ENCODE peak calls at places on chromosomes 12 and 14, in seven cellular contexts. One of them, this sample, is unnamed.
A peak's percentile ranks its signal among the peaks of the same experiment; 100 is the strongest.

GRCh38 chr14:73712540-73713141 is 1.5 kb downstream of the PNMA1 start:
- DNase-seq in body of pancreas: no peak
- DNase-seq in hepatocyte: peak; percentile 37
- DNase-seq in HepG2: no peak
- DNase-seq in adrenal gland: no peak
- DNase-seq in tibial artery: no peak
- DNase-seq in Peyer's patch: no peak
- DNase-seq in this sample: no peak

GRCh38 chr12:113322353-113322752 is 12.6 kb downstream of the SLC8B1 start:
- DNase-seq in body of pancreas: no peak
- DNase-seq in tibial artery: no peak
- DNase-seq in adrenal gland: no peak
- DNase-seq in Peyer's patch: no peak
- DNase-seq in HepG2: no peak
- DNase-seq in hepatocyte: no peak
- DNase-seq in this sample: no peak

GRCh38 chr12:124405151-124405550 is 110.3 kb downstream of the RFLNA start:
- DNase-seq in Peyer's patch: no peak
- DNase-seq in tibial artery: no peak
- DNase-seq in adrenal gland: no peak
- DNase-seq in hepatocyte: no peak
- DNase-seq in HepG2: no peak
- DNase-seq in body of pancreas: no peak
- DNase-seq in this sample: no peak

GRCh38 chr14:68140111-68140741 is 320.6 kb downstream of the RAD51B start:
- DNase-seq in HepG2: peak; percentile 64
- DNase-seq in hepatocyte: peak; percentile 90
- DNase-seq in adrenal gland: peak; percentile 80
- DNase-seq in tibial artery: no peak
- DNase-seq in Peyer's patch: no peak
- DNase-seq in body of pancreas: peak; percentile 79
- DNase-seq in this sample: peak; percentile 62

GRCh38 chr14:102323102-102323501 is 3.6 kb downstream of the ZNF839 start:
- DNase-seq in body of pancreas: peak; percentile 77
- DNase-seq in adrenal gland: peak; percentile 85
- DNase-seq in HepG2: peak; percentile 71
- DNase-seq in Peyer's patch: no peak
- DNase-seq in hepatocyte: peak; percentile 75
- DNase-seq in tibial artery: peak; percentile 88
- DNase-seq in this sample: no peak

GRCh38 chr12:120801146-120801545 is 75.5 kb downstream of the ACADS start:
- DNase-seq in hepatocyte: peak; percentile 18
- DNase-seq in body of pancreas: no peak
- DNase-seq in Peyer's patch: no peak
- DNase-seq in adrenal gland: no peak
- DNase-seq in HepG2: no peak
- DNase-seq in tibial artery: no peak
- DNase-seq in this sample: no peak

GRCh38 chr14:56659361-56659760 is 79.8 kb downstream of the TMEM260 start:
- DNase-seq in body of pancreas: no peak
- DNase-seq in tibial artery: no peak
- DNase-seq in adrenal gland: no peak
- DNase-seq in HepG2: no peak
- DNase-seq in Peyer's patch: no peak
- DNase-seq in hepatocyte: peak; percentile 9
- DNase-seq in this sample: no peak

GRCh38 chr12:77847665-77848431 is 17.2 kb downstream of the NAV3 start:
- DNase-seq in body of pancreas: no peak
- DNase-seq in tibial artery: no peak
- DNase-seq in Peyer's patch: no peak
- DNase-seq in HepG2: no peak
- DNase-seq in hepatocyte: no peak
- DNase-seq in adrenal gland: no peak
- DNase-seq in this sample: no peak

GRCh38 chr14:64438181-64438839 is 27.0 kb upstream of the AKAP5 start:
- DNase-seq in HepG2: no peak
- DNase-seq in body of pancreas: peak; percentile 14
- DNase-seq in Peyer's patch: no peak
- DNase-seq in adrenal gland: no peak
- DNase-seq in hepatocyte: peak; percentile 49
- DNase-seq in tibial artery: no peak
- DNase-seq in this sample: no peak

GRCh38 chr14:56959869-56960268 is 149.6 kb upstream of the OTX2 start:
- DNase-seq in adrenal gland: no peak
- DNase-seq in tibial artery: no peak
- DNase-seq in Peyer's patch: no peak
- DNase-seq in hepatocyte: no peak
- DNase-seq in HepG2: no peak
- DNase-seq in body of pancreas: no peak
- DNase-seq in this sample: no peak

GRCh38 chr12:56102683-56103065 is 1.7 kb upstream of the PA2G4 start:
- DNase-seq in hepatocyte: no peak
- DNase-seq in HepG2: no peak
- DNase-seq in Peyer's patch: no peak
- DNase-seq in body of pancreas: no peak
- DNase-seq in adrenal gland: no peak
- DNase-seq in tibial artery: no peak
- DNase-seq in this sample: no peak

GRCh38 chr12:50256761-50257160 is 26.6 kb downstream of the LIMA1 start:
- DNase-seq in adrenal gland: no peak
- DNase-seq in tibial artery: no peak
- DNase-seq in hepatocyte: no peak
- DNase-seq in HepG2: no peak
- DNase-seq in Peyer's patch: no peak
- DNase-seq in body of pancreas: no peak
- DNase-seq in this sample: no peak

GRCh38 chr12:116892741-116893140 is 11.5 kb upstream of the HRK start:
- DNase-seq in body of pancreas: no peak
- DNase-seq in Peyer's patch: no peak
- DNase-seq in tibial artery: no peak
- DNase-seq in hepatocyte: no peak
- DNase-seq in HepG2: no peak
- DNase-seq in adrenal gland: no peak
- DNase-seq in this sample: no peak

GRCh38 chr12:79420146-79420618 is 270.6 kb downstream of the PAWR start:
- DNase-seq in hepatocyte: peak; percentile 80
- DNase-seq in Peyer's patch: no peak
- DNase-seq in body of pancreas: peak; percentile 34
- DNase-seq in HepG2: peak; percentile 73
- DNase-seq in adrenal gland: peak; percentile 16
- DNase-seq in tibial artery: no peak
- DNase-seq in this sample: no peak

GRCh38 chr12:42135264-42135814 is 9.3 kb downstream of the GXYLT1 start:
- DNase-seq in HepG2: no peak
- DNase-seq in tibial artery: no peak
- DNase-seq in adrenal gland: no peak
- DNase-seq in Peyer's patch: no peak
- DNase-seq in hepatocyte: no peak
- DNase-seq in body of pancreas: no peak
- DNase-seq in this sample: no peak

GRCh38 chr12:54601841-54602240 is 13.4 kb upstream of the PPP1R1A start:
- DNase-seq in Peyer's patch: no peak
- DNase-seq in adrenal gland: no peak
- DNase-seq in HepG2: no peak
- DNase-seq in body of pancreas: no peak
- DNase-seq in tibial artery: peak; percentile 31
- DNase-seq in hepatocyte: peak; percentile 35
- DNase-seq in this sample: no peak

GRCh38 chr12:39935275-39935674 is 170.6 kb downstream of the SLC2A13 start:
- DNase-seq in body of pancreas: no peak
- DNase-seq in hepatocyte: no peak
- DNase-seq in adrenal gland: no peak
- DNase-seq in Peyer's patch: no peak
- DNase-seq in tibial artery: no peak
- DNase-seq in HepG2: no peak
- DNase-seq in this sample: no peak

GRCh38 chr14:74438351-74438915 is 12.4 kb upstream of the SYNDIG1L start:
- DNase-seq in Peyer's patch: no peak
- DNase-seq in HepG2: no peak
- DNase-seq in hepatocyte: no peak
- DNase-seq in body of pancreas: no peak
- DNase-seq in tibial artery: no peak
- DNase-seq in adrenal gland: no peak
- DNase-seq in this sample: no peak

DNA sequence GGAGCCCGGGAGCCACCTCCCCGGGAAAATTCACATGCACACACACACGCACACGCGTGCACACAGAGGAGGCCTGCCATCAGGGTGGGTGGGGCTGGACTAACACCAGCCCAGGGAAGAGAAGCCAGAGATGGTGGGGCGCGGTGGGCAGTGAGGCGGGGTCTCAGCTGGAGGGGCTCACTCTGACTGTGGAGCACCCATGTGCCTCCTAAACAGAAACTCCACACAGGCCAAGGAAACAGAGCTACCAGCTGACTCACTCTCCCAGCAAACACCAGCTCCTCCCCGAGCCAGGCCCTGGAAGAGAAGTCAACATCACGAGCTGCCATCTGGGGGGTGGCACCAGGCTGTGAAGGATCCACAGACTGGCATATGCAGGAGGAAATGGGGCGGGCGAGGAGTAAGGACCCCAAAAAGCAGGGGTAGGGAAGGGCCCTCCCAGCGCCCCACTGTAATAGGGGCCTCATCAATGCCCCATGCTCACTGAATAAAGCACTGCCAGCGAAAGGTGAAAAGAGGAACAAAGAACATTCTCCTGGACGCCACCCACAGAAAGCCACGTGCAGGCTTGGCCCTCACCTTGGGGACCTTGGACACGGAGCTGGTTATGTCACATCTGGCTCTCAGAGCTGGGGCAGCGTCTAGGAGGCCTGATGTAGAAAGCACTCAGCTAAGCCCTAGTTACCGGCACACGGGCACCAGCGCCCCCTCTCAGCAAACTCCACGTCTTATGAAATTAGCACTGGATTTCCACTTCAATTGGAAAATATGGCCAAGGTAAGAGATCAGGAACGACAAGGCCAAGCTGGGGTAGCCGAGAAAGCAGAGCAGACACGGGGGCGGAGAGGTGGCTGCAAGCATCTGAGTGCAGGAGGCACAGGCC is 8.4 kb upstream of the INF2 start:
- DNase-seq in hepatocyte: peak; percentile 76
- DNase-seq in body of pancreas: peak; percentile 87
- DNase-seq in tibial artery: peak; percentile 95
- DNase-seq in Peyer's patch: peak; percentile 81
- DNase-seq in adrenal gland: peak; percentile 90
- DNase-seq in HepG2: peak; percentile 73
- DNase-seq in this sample: peak; percentile 82
- H3K4me3 ChIP-seq in hepatocyte: no peak overlapping the region
- H3K4me3 ChIP-seq in body of pancreas: no peak overlapping the region
- H3K4me3 ChIP-seq in tibial artery: peak overlapping the region; percentile 45
- H3K4me3 ChIP-seq in Peyer's patch: peak overlapping the region; percentile 47
- H3K4me3 ChIP-seq in adrenal gland: no peak overlapping the region
- H3K4me3 ChIP-seq in HepG2: peak overlapping the region; percentile 61
- H3K4me3 ChIP-seq in this sample: no peak overlapping the region

GRCh38 chr14:105913861-105914260 is 387.5 kb downstream of the TMEM121 start:
- DNase-seq in HepG2: no peak
- DNase-seq in adrenal gland: no peak
- DNase-seq in tibial artery: peak; percentile 13
- DNase-seq in body of pancreas: no peak
- DNase-seq in Peyer's patch: peak; percentile 25
- DNase-seq in hepatocyte: no peak
- DNase-seq in this sample: no peak
- H3K9me3 ChIP-seq in HepG2: no peaks in the 10 kb centered on the region
- H3K9me3 ChIP-seq in adrenal gland: no peaks in the 10 kb centered on the region
- H3K9me3 ChIP-seq in tibial artery: no peaks in the 10 kb centered on the region
- H3K9me3 ChIP-seq in body of pancreas: no peaks in the 10 kb centered on the region
- H3K9me3 ChIP-seq in Peyer's patch: no peaks in the 10 kb centered on the region
- H3K9me3 ChIP-seq in hepatocyte: no peaks in the 10 kb centered on the region
- H3K9me3 ChIP-seq in this sample: no peaks in the 10 kb centered on the region

GRCh38 chr14:93522221-93522620 is 91.5 kb downstream of the UNC79 start:
- DNase-seq in tibial artery: no peak
- DNase-seq in hepatocyte: no peak
- DNase-seq in HepG2: no peak
- DNase-seq in adrenal gland: no peak
- DNase-seq in body of pancreas: no peak
- DNase-seq in Peyer's patch: no peak
- DNase-seq in this sample: no peak

GRCh38 chr14:93525691-93526451 is 95.1 kb downstream of the UNC79 start:
- DNase-seq in hepatocyte: no peak
- DNase-seq in body of pancreas: no peak
- DNase-seq in adrenal gland: no peak
- DNase-seq in Peyer's patch: no peak
- DNase-seq in tibial artery: no peak
- DNase-seq in HepG2: no peak
- DNase-seq in this sample: no peak

GRCh38 chr14:93520053-93520607 is 89.4 kb downstream of the UNC79 start:
- DNase-seq in HepG2: no peak
- DNase-seq in body of pancreas: no peak
- DNase-seq in tibial artery: no peak
- DNase-seq in Peyer's patch: no peak
- DNase-seq in hepatocyte: no peak
- DNase-seq in adrenal gland: no peak
- DNase-seq in this sample: no peak
- TF ChIP-seq CTCF in HepG2: no peak
- TF ChIP-seq CTCF in body of pancreas: no peak
- TF ChIP-seq CTCF in tibial artery: no peak
- TF ChIP-seq CTCF in Peyer's patch: no peak
- TF ChIP-seq CTCF in hepatocyte: no peak
- TF ChIP-seq CTCF in adrenal gland: no peak
- TF ChIP-seq CTCF in this sample: no peak

GRCh38 chr14:85542623-85543022 is 12.7 kb downstream of the FLRT2 start:
- DNase-seq in tibial artery: no peak
- DNase-seq in HepG2: no peak
- DNase-seq in hepatocyte: no peak
- DNase-seq in Peyer's patch: no peak
- DNase-seq in adrenal gland: no peak
- DNase-seq in body of pancreas: no peak
- DNase-seq in this sample: no peak

GRCh38 chr14:85549697-85550096 is 19.8 kb downstream of the FLRT2 start:
- DNase-seq in HepG2: no peak
- DNase-seq in Peyer's patch: no peak
- DNase-seq in body of pancreas: no peak
- DNase-seq in adrenal gland: no peak
- DNase-seq in tibial artery: no peak
- DNase-seq in hepatocyte: no peak
- DNase-seq in this sample: no peak

DNA sequence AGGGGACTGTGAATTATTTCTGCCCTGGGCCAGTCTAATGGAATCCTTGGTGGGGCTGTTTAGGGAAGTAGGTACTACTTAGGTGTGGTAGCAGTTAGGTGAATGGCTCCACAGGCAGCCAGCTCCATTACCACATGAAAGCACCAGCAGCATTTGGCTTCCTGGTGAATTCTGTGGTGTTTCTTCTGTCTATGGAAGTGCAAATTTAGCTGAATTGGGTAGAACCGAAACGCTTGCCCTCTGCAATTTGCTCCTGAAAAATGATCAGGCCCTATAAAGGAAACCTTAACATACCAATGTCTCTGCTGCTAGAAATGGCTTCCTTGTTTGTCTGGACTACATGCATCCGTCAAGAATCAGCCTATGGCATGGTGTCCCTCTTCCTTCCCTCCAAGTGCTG is 16.4 kb downstream of the FLRT2 start:
- DNase-seq in Peyer's patch: no peak
- DNase-seq in adrenal gland: no peak
- DNase-seq in tibial artery: no peak
- DNase-seq in body of pancreas: no peak
- DNase-seq in HepG2: no peak
- DNase-seq in hepatocyte: no peak
- DNase-seq in this sample: no peak
- H3K4me3 ChIP-seq in Peyer's patch: no peak overlapping the region
- H3K4me3 ChIP-seq in adrenal gland: no peak overlapping the region
- H3K4me3 ChIP-seq in tibial artery: no peak overlapping the region
- H3K4me3 ChIP-seq in body of pancreas: no peak overlapping the region
- H3K4me3 ChIP-seq in HepG2: no peak overlapping the region
- H3K4me3 ChIP-seq in hepatocyte: no peak overlapping the region
- H3K4me3 ChIP-seq in this sample: no peak overlapping the region

GRCh38 chr12:94320109-94320508 is 139.6 kb downstream of the CEP83 start:
- DNase-seq in body of pancreas: no peak
- DNase-seq in Peyer's patch: no peak
- DNase-seq in tibial artery: no peak
- DNase-seq in adrenal gland: no peak
- DNase-seq in hepatocyte: no peak
- DNase-seq in HepG2: no peak
- DNase-seq in this sample: no peak
- H3K9me3 ChIP-seq in body of pancreas: no peaks in the 10 kb centered on the region
- H3K9me3 ChIP-seq in Peyer's patch: no peaks in the 10 kb centered on the region
- H3K9me3 ChIP-seq in tibial artery: no peaks in the 10 kb centered on the region
- H3K9me3 ChIP-seq in adrenal gland: no peaks in the 10 kb centered on the region
- H3K9me3 ChIP-seq in hepatocyte: peaks cover 15% of the 10 kb centered on the region
- H3K9me3 ChIP-seq in HepG2: peaks cover 30% of the 10 kb centered on the region
- H3K9me3 ChIP-seq in this sample: peaks cover 42% of the 10 kb centered on the region